ENCODE peak calls at places on chromosome 13, in six cellular contexts. K is Peyer's patch, C is HFFc6, P is ovary, J is thoracic aorta, V is heart right ventricle. O is an unnamed sample.

GRCh38 chr13:92967923-92968322 is 258.7 kb upstream of the GPC6 start:
- DNase-seq in K (no peak), J (no peak), P (no peak), V (no peak), C (no peak), O (no peak)

GRCh38 chr13:66875264-66875663 is 354.9 kb downstream of the PCDH9 start:
- DNase-seq in P (no peak), K (no peak), J (no peak), C (no peak), V (no peak), O (no peak)

GRCh38 chr13:31182987-31183386 is 16.8 kb upstream of the B3GLCT start:
- DNase-seq in C (no peak), P (no peak), J (no peak), V (no peak), K (no peak), O (no peak)

GRCh38 chr13:66546534-66547379 is 683.4 kb downstream of the PCDH9 start:
- DNase-seq in K (no peak), P (no peak), J (no peak), C (peak; percentile 12), V (no peak), O (no peak)

GRCh38 chr13:73090116-73090811 is 31.5 kb downstream of the KLF5 start:
- DNase-seq in P (no peak), K (peak; percentile 85), C (peak; percentile 70), V (no peak), J (no peak), O (no peak)

GRCh38 chr13:35039012-35039411 is 96.9 kb downstream of the NBEA start:
- DNase-seq in C (no peak), V (no peak), J (no peak), K (no peak), P (no peak), O (no peak)

GRCh38 chr13:108957369-108958012 is 328.1 kb downstream of the MYO16 start:
- DNase-seq in P (no peak), J (no peak), C (peak; percentile 73), K (no peak), V (no peak), O (peak; percentile 24)

GRCh38 chr13:35714588-35714987 is 238.1 kb upstream of the MAB21L1 start:
- DNase-seq in J (no peak), V (peak; percentile 69), P (no peak), K (no peak), C (no peak), O (no peak)

GRCh38 chr13:30052127-30052526 is 201.7 kb upstream of the UBL3 start:
- DNase-seq in J (no peak), P (no peak), K (no peak), C (no peak), V (no peak), O (no peak)

DNA sequence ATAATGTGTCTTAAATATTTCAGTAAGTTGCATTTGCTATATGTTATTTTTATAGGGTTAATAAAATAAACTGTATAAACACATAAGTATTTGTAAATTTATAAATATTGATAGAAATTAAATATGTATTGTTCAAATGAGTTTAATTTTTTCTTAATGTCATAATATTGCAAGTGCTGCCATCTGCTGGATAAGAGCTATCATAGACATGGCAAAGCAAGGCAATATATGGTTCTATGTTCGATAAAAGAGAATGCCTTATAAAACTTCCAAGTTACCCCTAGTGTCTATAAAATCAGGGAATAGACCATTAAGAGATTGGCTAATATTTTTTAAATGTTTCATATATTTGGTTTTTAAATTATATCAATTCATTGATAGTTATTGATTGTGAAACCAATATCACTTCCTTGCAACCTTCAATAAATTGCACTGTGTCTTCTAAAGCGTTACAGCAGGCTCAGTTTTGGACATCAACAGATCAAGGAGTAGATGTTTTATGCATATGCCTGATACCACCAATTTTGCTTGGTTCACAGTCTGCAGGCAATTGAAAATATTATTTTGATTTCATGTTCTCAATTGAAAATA is 29.0 kb upstream of the SLITRK6 start:
- DNase-seq in V (no peak), P (no peak), J (no peak), C (no peak), K (no peak), O (no peak)
- TF ChIP-seq CTCF in V (peak; percentile 61), P (no peak), J (peak; percentile 38), C (peak; percentile 88), K (no peak), O (no peak)

DNA sequence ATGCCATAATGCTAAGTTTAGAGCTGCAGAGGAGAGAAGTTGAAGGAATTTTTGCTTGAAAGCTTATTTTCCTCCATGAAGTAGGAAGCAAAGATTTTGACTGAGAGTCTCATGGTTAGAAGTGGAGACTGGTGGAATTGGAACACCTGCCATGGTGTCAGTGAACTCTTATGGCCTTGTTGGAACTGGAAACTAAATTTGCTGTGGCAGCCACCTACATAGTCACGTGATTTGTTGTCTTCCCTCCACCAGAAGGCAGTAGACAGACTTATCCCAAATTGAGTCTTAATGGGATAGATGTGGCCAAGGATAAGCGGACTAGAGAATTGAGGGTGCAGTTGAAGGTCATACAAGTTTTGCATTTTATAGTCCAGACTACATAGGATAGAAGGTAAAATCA is 22.1 kb downstream of the NDFIP2 start:
- DNase-seq in K (no peak), V (no peak), C (no peak), P (no peak), J (no peak), O (no peak)
- TF ChIP-seq CTCF in K (no peak), V (no peak), C (no peak), P (no peak), J (no peak), O (no peak)

DNA sequence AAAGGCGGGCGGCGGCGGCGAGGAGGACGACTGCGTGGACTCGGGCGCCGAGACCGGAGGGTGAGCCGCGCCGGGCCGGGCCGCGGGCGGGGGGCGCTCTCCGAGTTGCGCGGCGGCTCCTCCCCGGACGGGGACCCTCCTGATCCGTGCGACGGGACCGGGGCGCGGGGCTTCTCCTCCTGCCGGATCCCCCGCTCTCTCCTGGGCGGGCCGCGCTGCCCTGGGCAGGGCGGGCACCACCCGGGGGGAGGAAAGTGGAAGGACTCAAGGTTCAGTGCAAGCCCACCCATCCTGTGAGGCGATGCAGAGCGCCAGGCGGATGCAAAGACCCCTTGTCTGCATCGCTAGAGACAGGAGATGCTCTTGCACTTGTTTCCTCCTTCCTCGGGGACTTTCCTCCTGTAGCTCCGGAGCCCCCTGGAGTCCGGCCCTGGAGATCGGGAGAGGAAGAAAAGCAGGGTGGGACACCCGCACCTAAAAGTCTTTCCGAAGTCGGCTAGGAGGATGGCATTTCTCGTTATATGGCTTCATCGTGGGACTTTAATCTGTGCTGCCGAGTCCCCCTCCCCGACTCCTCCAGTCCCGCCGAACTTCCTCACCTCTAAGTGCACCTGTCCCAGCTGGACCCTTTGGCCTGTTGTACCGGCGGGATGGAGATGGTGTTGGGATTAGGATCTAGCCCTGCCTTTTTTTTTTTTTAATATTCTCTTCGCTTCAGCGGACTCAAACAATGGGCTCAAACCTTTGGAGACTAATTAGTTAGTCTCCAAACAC is 499 bp downstream of the FAM124A start:
- DNase-seq in K (no peak), P (no peak), V (no peak), J (no peak), C (no peak), O (no peak)
- TF ChIP-seq CTCF in K (no peak), P (no peak), V (peak; percentile 2), J (no peak), C (no peak), O (no peak)

GRCh38 chr13:110307697-110308376 is 753 bp downstream of the COL4A2 start:
- DNase-seq in J (no peak), V (peak; percentile 38), C (no peak), K (no peak), P (peak; percentile 48), O (no peak)

GRCh38 chr13:110309661-110310524 is 2.8 kb downstream of the COL4A2 start:
- DNase-seq in V (no peak), C (no peak), J (no peak), K (peak; percentile 22), P (no peak), O (no peak)

GRCh38 chr13:110308377-110309158 is 1.5 kb downstream of the COL4A2 start:
- DNase-seq in K (peak; percentile 56), J (no peak), V (no peak), P (peak; percentile 37), C (peak; percentile 51), O (peak; percentile 44)

GRCh38 chr13:110310541-110311491 is 3.7 kb downstream of the COL4A2 start:
- DNase-seq in C (no peak), P (no peak), K (peak; percentile 9), J (no peak), V (no peak), O (no peak)

DNA sequence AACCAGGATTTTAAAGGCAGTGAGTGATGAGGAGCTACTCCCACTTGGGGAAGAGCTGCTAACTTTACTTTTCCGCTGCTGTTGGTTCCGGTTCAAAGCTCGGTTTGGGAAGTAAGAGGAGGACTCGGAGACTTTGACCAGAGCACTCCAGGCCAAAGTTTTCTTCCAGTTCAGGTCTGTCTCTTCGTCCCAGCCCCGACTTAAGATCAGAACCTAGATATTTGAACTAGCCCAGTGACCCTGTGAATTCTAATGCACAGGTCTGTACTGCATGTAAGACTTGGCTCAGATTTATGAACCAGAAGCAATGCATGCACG is 2.0 kb downstream of the COL4A2 start:
- DNase-seq in P (no peak), C (no peak), K (no peak), J (no peak), V (no peak), O (peak; percentile 16)
- TF ChIP-seq CTCF in P (no peak), C (no peak), K (no peak), J (no peak), V (no peak), O (no peak)

GRCh38 chr13:99610702-99611289 is 109.5 kb downstream of the TM9SF2 start:
- DNase-seq in K (no peak), C (no peak), V (no peak), J (no peak), P (no peak), O (no peak)

GRCh38 chr13:99617474-99618255 is 116.4 kb downstream of the TM9SF2 start:
- DNase-seq in C (peak; percentile 41), P (peak; percentile 40), J (no peak), K (no peak), V (peak; percentile 23), O (no peak)

GRCh38 chr13:99619207-99619606 is 117.9 kb downstream of the TM9SF2 start:
- DNase-seq in J (no peak), P (no peak), C (no peak), K (no peak), V (no peak), O (no peak)

GRCh38 chr13:99614465-99614885 is 113.2 kb downstream of the TM9SF2 start:
- DNase-seq in K (peak; percentile 64), P (no peak), C (peak; percentile 16), J (no peak), V (no peak), O (no peak)
- TF ChIP-seq CTCF in K (no peak), P (no peak), C (peak; percentile 49), J (no peak), V (peak; percentile 28), O (no peak)

DNA sequence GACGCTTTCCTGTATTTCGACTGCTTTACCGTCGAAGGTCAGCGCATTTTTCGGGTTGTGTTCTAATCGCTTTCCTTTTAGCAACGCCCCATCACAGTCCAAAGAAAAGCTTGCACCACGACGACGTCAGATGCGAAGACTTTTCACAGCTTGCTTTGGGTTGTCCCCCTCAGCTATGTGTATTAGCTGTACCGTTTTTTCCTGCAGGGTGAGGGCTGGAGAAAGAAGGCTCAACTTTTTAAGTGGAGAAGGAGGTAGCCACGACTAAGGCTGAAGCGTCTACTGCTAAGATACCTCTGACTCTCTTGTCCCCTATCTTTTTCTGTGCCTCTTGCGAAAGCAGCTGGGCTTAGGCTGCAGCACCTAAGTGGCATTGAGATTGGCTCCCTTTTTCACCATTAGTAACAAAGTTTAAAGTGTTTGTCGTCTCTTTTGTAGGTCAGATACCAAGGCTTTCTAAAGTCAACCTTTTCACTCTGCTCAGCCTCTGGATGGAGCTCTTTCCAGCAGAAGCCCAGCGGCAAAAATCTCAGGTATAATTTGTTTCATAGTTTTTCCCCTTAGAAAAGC is 793 bp downstream of the CDADC1 start:
- DNase-seq in K (no peak), C (peak; percentile 18), P (no peak), V (no peak), J (no peak), O (no peak)
- TF ChIP-seq CTCF in K (no peak), C (peak; percentile 22), P (no peak), V (no peak), J (no peak), O (no peak)

O was measured in uterus.